ENCODE peak calls at places on chromosomes 1 and 21, in five cellular contexts. H, E, N, Y and I are unnamed samples.

GRCh38 chr1:44549491-44549890 is 124.8 kb downstream of the TMEM53 start:
- DNase-seq in N (no peak), H (no peak), Y (no peak), E (no peak), I (no peak)

GRCh38 chr21:43643193-43643592 is 16.1 kb downstream of the HSF2BP start:
- DNase-seq in E (no peak), N (no peak), Y (no peak), H (no peak), I (no peak)

GRCh38 chr1:26057189-26057588 is 10.2 kb downstream of the TRIM63 start:
- DNase-seq in E (no peak), H (no peak), N (no peak), Y (no peak), I (no peak)

GRCh38 chr21:44592446-44593365 is at the start of gene KRTAP10-6:
- DNase-seq in N (no peak), H (no peak), Y (peak), E (no peak), I (no peak)

GRCh38 chr1:239218296-239218695 is 168.1 kb upstream of the CHRM3 start:
- DNase-seq in H (no peak), N (no peak), E (no peak), Y (no peak), I (no peak)

GRCh38 chr1:165828103-165828558 is 717 bp downstream of the UCK2 start:
- DNase-seq in H (peak), Y (peak), E (peak), N (peak), I (peak)

GRCh38 chr1:183896466-183897026 is 91.6 kb downstream of the RGL1 start:
- DNase-seq in Y (no peak), H (no peak), N (peak), E (no peak), I (peak)

GRCh38 chr1:50564417-50564816 is 141.2 kb upstream of the DMRTA2 start:
- DNase-seq in N (no peak), H (no peak), E (no peak), Y (no peak), I (no peak)

GRCh38 chr1:227449727-227450420 is 113.5 kb upstream of the ZNF678 start:
- DNase-seq in E (no peak), N (peak), H (no peak), Y (no peak), I (no peak)

GRCh38 chr21:39107739-39108138 is 75.5 kb downstream of the PSMG1 start:
- DNase-seq in E (no peak), Y (no peak), N (no peak), H (no peak), I (no peak)

GRCh38 chr1:51843948-51844347 is 34.6 kb downstream of the NRDC start:
- DNase-seq in E (peak), N (no peak), Y (no peak), H (no peak), I (no peak)

GRCh38 chr1:72635719-72636118 is 353.4 kb upstream of the NEGR1 start:
- DNase-seq in H (no peak), Y (no peak), N (peak), E (no peak), I (no peak)

GRCh38 chr1:223741861-223742260 is 29.5 kb downstream of the CAPN2 start:
- DNase-seq in H (no peak), Y (no peak), E (peak), N (peak), I (peak)

GRCh38 chr1:107954719-107955415 is 10.1 kb downstream of the VAV3 start:
- DNase-seq in N (no peak), H (no peak), Y (no peak), E (no peak), I (no peak)

GRCh38 chr1:183331095-183331742 is 87.0 kb downstream of the NMNAT2 start:
- DNase-seq in E (peak), N (no peak), Y (peak), H (peak), I (no peak)

GRCh38 chr1:179709841-179710329 is 33.2 kb upstream of the FAM163A start:
- DNase-seq in E (no peak), H (no peak), N (no peak), Y (no peak), I (peak)

GRCh38 chr21:25421327-25422028 is 185.8 kb downstream of the MRPL39 start:
- DNase-seq in Y (peak), H (peak), E (peak), N (peak), I (peak)

GRCh38 chr21:45377866-45378257 is 27.1 kb upstream of the COL18A1 start:
- DNase-seq in E (no peak), N (no peak), H (no peak), Y (no peak), I (no peak)

GRCh38 chr1:185152187-185152767 is 4.5 kb downstream of the TRMT1L start:
- DNase-seq in H (no peak), Y (no peak), E (no peak), N (no peak), I (no peak)

GRCh38 chr1:212503714-212504113 is 71.0 kb downstream of the NENF start:
- DNase-seq in Y (no peak), E (no peak), N (no peak), H (no peak), I (no peak)

GRCh38 chr1:212500986-212501385 is 68.3 kb downstream of the NENF start:
- DNase-seq in N (no peak), E (no peak), Y (no peak), H (no peak), I (no peak)

GRCh38 chr1:212504171-212504803 is 71.6 kb downstream of the NENF start:
- DNase-seq in Y (no peak), H (no peak), E (no peak), N (no peak), I (no peak)

GRCh38 chr1:212507361-212507760 is 74.6 kb downstream of the NENF start:
- DNase-seq in E (no peak), Y (no peak), H (no peak), N (no peak), I (no peak)

DNA sequence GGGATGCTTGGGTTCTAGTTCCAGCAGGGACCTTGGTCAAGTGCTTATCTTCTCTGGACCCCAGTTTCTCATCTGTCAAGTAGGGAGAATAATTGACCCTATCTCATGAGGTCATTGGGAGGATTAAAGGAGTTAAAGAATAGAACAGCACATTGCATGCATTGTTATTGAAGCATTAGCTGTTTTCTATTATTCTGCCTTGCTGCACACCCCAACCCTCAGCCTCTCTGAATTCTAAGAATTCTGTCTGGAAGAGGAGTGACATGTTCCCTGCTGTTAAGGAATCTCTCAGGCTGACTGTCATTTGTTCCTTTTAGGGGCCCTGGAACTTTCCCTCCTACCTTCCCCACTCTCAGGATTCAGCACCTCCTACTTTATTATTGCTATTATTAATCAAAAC is 73.9 kb downstream of the NENF start:
- DNase-seq in Y (no peak), N (no peak), H (peak), E (peak), I (no peak)
- H2BK15ac ChIP-seq in Y (no peak), N (no peak), H (no peak), E (no peak), I (no peak)

GRCh38 chr1:86825294-86825693 is 88.6 kb downstream of the SELENOF start:
- DNase-seq in N (peak), E (no peak), Y (no peak), H (no peak), I (peak)

GRCh38 chr1:86823821-86824500 is 90.0 kb downstream of the SELENOF start:
- DNase-seq in H (no peak), N (no peak), E (peak), Y (no peak), I (no peak)

GRCh38 chr1:86822463-86822862 is 91.5 kb downstream of the SELENOF start:
- DNase-seq in Y (no peak), N (no peak), E (no peak), H (no peak), I (no peak)

GRCh38 chr1:86821956-86822355 is 92.0 kb downstream of the SELENOF start:
- DNase-seq in Y (no peak), N (no peak), H (no peak), E (no peak), I (no peak)
- H2BK15ac ChIP-seq in Y (no peak), N (no peak), H (no peak), E (no peak), I (no peak)

GRCh38 chr1:27361044-27361402 is 5.7 kb downstream of the MAP3K6 start:
- DNase-seq in N (no peak), Y (no peak), H (no peak), E (no peak), I (no peak)
- H2BK15ac ChIP-seq in N (no peak), Y (no peak), H (peak), E (no peak), I (no peak)

GRCh38 chr1:212930986-212931678 is 19.2 kb upstream of the VASH2 start:
- DNase-seq in N (no peak), E (no peak), Y (no peak), H (no peak), I (no peak)
- H2BK15ac ChIP-seq in N (no peak), E (no peak), Y (no peak), H (no peak), I (no peak)